ENCODE peak calls at places on chromosome 6, in five cellular contexts. H is transverse colon; I is CD4-positive, alpha-beta T cell; Q is HCT116; P is IMR-90. D is an unnamed sample.

GRCh38 chr6:147906361-147906760 is 397.9 kb downstream of the SAMD5 start:
- DNase-seq in H (no peak), I (no peak), Q (no peak), P (no peak), D (no peak)

GRCh38 chr6:21227486-21227885 is 366.1 kb upstream of the SOX4 start:
- DNase-seq in H (no peak), I (no peak), Q (no peak), P (peak), D (no peak)

GRCh38 chr6:10837692-10837996 is 695 bp downstream of the MAK start:
- DNase-seq in H (no peak), I (no peak), Q (no peak), P (no peak), D (no peak)

GRCh38 chr6:81621816-81622395 is 130.6 kb downstream of the TENT5A start:
- DNase-seq in H (no peak), I (no peak), Q (no peak), P (peak), D (no peak)

GRCh38 chr6:14671261-14671681 is 553.7 kb downstream of the CD83 start:
- DNase-seq in H (no peak), I (no peak), Q (no peak), P (peak), D (no peak)

GRCh38 chr6:81787313-81788068 is 35.0 kb upstream of the TENT5A start:
- DNase-seq in H (no peak), I (no peak), Q (no peak), P (peak), D (no peak)

GRCh38 chr6:155050311-155050710 is 55.2 kb downstream of the TIAM2 start:
- DNase-seq in H (no peak), I (no peak), Q (no peak), P (peak), D (no peak)

GRCh38 chr6:139508576-139508975 is 134.1 kb upstream of the CITED2 start:
- DNase-seq in H (no peak), I (no peak), Q (no peak), P (no peak), D (no peak)

GRCh38 chr6:111198841-111199240 is 111.5 kb downstream of the SLC16A10 start:
- DNase-seq in H (no peak), I (no peak), Q (no peak), P (no peak), D (no peak)

GRCh38 chr6:29992792-29993191 is 50.5 kb downstream of the HLA-A start:
- DNase-seq in H (no peak), I (no peak), Q (peak), P (peak), D (no peak)

GRCh38 chr6:10420546-10421507 is 6.0 kb upstream of the TFAP2A start:
- DNase-seq in H (no peak), I (no peak), Q (no peak), P (no peak), D (no peak)

GRCh38 chr6:137033828-137034227 is 10.9 kb downstream of the IL20RA start:
- DNase-seq in H (no peak), I (peak), Q (no peak), P (no peak), D (peak)

GRCh38 chr6:169844946-169845345 is 93.5 kb downstream of the ERMARD start:
- DNase-seq in H (no peak), I (no peak), Q (no peak), P (no peak), D (no peak)

GRCh38 chr6:6610031-6610591 is 21.6 kb downstream of the LY86 start:
- DNase-seq in H (peak), I (peak), Q (no peak), P (no peak), D (peak)
- H3K27ac ChIP-seq in H (no peak), I (peak), Q (no peak), P (no peak), D (peak)

DNA sequence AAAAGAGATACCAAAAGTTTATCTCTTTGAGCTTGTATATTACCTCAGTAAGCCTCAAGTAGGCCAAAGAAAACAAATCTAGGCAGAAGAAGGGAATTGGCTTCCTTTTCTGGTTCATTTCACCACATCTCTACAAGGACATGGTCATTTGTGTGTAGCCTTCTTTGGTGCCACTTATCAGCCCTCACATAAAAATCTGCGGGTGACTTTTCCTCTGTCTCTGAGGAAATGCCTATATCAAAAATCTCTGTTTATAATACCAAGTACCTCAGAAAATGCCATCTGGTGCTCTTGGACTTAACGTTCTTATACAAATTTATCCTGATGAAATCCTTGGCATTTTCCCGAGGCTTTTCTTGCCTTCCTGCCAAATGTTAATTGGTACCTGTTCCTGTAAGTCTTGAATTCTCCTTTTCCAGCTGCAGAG is 190.9 kb upstream of the PREP start:
- DNase-seq in H (no peak), I (no peak), Q (no peak), P (peak), D (no peak)
- H3K27ac ChIP-seq in H (peak), I (no peak), Q (no peak), P (no peak), D (no peak)

DNA sequence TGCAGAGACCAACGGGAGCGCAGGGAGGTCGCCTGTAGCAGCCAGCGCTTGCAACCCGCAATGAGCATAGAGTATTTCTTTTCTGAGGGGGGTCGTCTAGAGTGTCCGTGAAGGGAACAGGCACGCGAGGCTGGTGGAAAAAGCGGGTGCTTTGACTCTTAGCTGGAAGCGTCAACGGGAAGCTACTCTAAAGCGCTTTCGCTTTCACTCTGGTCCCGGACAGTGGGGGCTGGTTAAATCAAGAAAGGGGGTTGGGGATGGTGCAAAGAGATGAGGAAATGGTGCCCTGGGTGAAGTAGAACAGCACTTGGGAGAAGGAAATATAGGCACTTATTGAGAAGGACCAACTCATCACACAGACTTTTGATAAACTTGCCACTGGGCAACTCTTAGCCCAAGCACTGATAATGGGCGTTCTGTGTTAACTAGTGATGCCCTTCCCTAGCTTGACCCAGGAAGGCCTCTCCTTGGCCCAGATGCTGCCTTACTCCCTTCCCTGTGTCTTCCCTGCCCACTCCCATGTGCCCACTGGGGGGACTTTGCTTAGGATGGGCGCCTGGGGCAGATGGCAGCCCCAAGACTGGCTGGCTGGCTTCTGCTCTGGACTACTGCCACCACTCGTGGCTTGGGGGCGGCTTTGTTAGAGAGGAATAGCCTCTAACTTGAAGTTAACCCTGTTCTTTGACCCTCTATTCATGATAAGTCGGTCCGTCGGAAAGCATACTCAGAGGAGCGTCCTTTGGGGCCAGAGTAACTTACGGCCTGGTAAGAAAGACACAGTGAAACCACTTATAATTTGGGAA is 585 bp downstream of the PSMB9 start:
- DNase-seq in H (peak), I (peak), Q (no peak), P (peak), D (peak)
- H3K27ac ChIP-seq in H (peak), I (peak), Q (peak), P (peak), D (peak)

DNA sequence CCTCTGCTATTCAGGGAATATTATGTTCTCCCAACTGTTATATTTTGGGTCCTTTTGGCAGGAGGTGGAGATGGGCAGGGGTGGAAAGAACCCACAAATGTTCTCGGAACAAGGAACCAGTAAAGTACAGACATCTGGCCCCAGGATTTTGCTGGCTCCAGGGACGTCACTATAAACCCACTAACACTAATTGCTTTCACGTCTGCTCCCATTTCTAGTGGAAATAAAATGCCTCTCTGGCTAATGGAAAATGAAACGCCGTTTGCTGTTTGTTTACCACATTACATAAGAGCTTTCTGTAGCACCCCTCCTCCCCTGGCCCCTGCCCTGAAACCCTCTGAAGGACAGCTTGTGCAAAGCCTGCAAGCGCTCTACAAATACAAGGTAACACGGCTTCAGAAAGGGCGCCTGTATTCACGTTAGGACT is 77.7 kb upstream of the TBC1D7 start:
- DNase-seq in H (no peak), I (no peak), Q (no peak), P (no peak), D (no peak)
- H3K27ac ChIP-seq in H (peak), I (no peak), Q (no peak), P (no peak), D (no peak)

GRCh38 chr6:112249489-112249888 is 4.9 kb downstream of the LAMA4 start:
- DNase-seq in H (no peak), I (no peak), Q (no peak), P (peak), D (no peak)
- H3K27ac ChIP-seq in H (peak), I (no peak), Q (no peak), P (no peak), D (no peak)

DNA sequence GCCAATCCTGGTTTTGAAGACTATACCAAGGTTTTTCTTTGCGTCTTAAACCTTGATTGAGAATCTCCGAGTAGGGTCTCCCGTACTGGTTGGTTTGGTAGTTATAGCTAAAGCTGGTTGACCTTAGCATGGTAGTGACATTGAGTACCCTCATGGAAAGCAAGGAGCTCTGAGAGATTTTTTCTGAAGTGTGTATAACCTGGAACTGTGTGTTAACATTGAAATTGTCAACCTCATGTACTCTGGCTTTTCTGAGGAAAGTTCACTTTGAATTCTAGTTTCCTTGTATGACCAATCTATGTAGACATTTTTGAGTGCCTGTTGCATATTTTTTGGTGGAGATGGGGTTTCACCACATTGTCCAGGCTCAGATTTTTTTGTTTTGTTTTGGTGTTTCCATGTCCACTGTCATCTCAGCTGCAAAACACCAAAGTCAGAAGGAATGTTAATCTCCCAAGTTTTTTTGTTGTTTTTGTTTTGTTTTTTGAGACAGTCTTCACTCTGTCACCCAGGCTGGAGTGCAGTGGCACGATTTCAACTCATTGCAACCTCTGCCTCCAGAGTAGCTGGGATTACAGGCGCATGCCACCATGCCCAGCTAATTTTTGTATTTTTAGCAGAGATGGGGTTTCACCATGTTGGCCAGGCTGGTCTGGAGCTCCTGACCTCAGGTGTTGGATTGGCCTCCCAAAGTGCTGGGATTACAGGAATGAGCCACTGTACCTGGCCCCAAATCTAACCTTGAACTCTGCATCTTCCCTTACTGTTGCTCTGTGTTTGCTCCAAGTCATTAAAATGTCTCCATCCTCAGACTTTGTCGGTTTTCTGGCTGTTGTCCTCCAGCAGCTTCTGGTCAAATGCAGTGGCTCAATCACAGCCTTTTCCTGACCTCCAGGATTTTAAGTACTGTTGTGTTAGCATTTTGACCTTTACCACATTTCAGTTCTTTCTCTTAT is 4.3 kb downstream of the RPS12 start:
- DNase-seq in H (no peak), I (no peak), Q (no peak), P (peak), D (no peak)
- H3K27ac ChIP-seq in H (no peak), I (no peak), Q (peak), P (no peak), D (no peak)

DNA sequence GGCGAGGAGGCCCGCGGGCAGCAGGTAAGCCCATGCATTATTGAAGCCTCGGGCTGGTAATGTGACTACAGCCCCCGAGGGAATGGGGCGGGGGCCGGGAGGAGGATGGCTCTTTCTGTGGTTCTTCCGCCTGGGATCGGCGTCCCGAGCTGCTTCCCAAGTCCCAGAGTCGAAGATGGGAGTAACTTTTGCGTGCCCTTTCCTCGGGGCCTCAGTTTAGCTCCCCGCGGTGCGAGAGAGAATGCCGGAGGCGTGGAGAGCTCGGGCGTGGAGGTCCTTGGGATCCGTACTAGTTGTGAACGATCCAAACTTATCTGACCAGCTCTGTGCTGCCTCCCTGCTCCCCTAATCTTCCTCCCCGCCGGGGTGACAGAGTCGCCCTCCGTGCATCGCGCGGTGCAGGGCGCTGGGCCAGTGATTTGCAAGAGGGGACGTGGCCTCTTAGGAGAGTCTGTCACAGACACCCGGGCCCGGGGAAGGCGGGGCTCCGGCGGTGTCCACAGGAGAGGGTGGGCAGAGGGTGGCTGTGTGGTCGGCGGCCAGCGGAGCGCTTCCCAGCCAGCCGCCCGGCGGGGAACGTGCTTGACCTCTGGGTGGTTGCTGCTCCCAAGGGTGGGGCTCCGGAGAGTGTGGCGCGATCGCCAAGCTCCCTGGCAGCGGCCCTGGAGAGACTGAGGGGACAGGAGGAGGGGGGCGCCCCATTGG is 815 bp downstream of the UTRN start:
- DNase-seq in H (peak), I (peak), Q (no peak), P (peak), D (peak)
- H3K27ac ChIP-seq in H (peak), I (no peak), Q (peak), P (peak), D (no peak)

GRCh38 chr6:2982464-2983121 is 11.2 kb upstream of the SERPINB6 start:
- DNase-seq in H (no peak), I (no peak), Q (no peak), P (no peak), D (no peak)
- H3K27ac ChIP-seq in H (peak), I (no peak), Q (no peak), P (no peak), D (no peak)